ENCODE peak calls at places on chromosomes 1 and 21, in eight cellular contexts. O, L, A, U, H, M, P and V are unnamed samples.
A peak's percentile ranks its signal among the peaks of the same experiment; 100 is the strongest.

GRCh38 chr1:209103135-209103534 is 480.4 kb upstream of the CAMK1G start:
- DNase-seq in O (no peak), P (no peak), H (no peak), M (no peak), L (no peak), U (no peak), A (no peak), V (no peak)

GRCh38 chr1:198878566-198878965 is 239.7 kb downstream of the PTPRC start:
- DNase-seq in L (no peak), M (no peak), A (no peak), O (no peak), H (no peak), P (no peak), U (no peak), V (no peak)

GRCh38 chr1:27179373-27179772 is 24.4 kb upstream of the SLC9A1 start:
- DNase-seq in U (no peak), H (no peak), P (no peak), M (no peak), L (no peak), A (no peak), O (no peak), V (no peak)

GRCh38 chr1:155834296-155834926 is 22.6 kb downstream of the GON4L start:
- DNase-seq in P (no peak), U (peak; percentile 94), L (no peak), O (no peak), H (no peak), A (no peak), M (peak; percentile 45), V (no peak)

GRCh38 chr1:87155180-87155579 is 173.5 kb upstream of the LMO4 start:
- DNase-seq in O (no peak), L (no peak), A (no peak), U (no peak), M (no peak), H (no peak), P (no peak), V (no peak)

GRCh38 chr1:166884040-166884642 is 8.1 kb upstream of the TADA1 start:
- DNase-seq in P (peak; percentile 54), U (peak; percentile 52), M (no peak), L (peak; percentile 77), H (no peak), O (peak; percentile 81), A (peak; percentile 10), V (peak; percentile 23)

GRCh38 chr1:15916417-15916816 is 59.5 kb downstream of the ZBTB17 start:
- DNase-seq in M (no peak), P (no peak), U (no peak), H (no peak), O (no peak), A (no peak), L (no peak), V (no peak)

GRCh38 chr1:192766009-192766625 is 42.7 kb upstream of the RGS2 start:
- DNase-seq in A (no peak), H (no peak), O (no peak), U (no peak), P (no peak), L (no peak), M (no peak), V (no peak)

GRCh38 chr1:2528016-2528415 is 1.6 kb upstream of the PANK4 start:
- DNase-seq in O (no peak), L (no peak), P (peak; percentile 84), U (peak; percentile 31), M (no peak), H (no peak), A (peak; percentile 54), V (no peak)

DNA sequence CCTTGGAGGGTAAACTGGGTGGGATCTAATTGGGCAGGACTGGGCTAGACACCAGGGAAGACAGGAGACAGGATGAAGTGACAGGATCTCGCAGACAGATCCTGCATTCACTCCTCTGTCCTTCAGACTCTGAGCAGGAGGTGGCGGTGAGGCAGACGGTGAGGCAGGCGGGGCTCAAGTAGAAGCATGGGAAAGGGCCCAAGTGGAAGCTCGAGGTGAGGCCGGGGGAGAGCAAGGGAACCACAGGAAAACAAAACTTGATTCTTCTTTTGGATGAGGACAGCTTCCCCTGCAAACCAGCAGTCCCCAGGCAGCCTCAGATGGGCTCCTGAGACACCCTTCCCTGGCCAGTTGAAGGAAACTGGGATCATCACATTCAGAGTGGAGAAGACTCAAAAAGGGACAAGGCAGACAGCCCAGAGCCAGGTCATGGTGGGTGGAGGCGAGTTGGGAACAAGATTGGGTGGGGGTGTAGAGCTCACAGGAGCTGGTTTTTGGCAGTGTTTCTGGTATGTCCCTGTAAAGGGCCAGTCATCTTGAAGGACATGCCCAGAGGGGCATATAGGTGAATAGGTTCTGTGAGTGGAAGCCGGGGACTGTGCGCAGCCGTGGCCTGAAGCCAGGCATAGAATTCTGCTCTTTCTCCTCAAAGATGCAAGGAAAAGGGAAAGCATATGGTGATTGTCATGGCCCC is 18.1 kb downstream of the INKA2 start:
- DNase-seq in H (no peak), M (no peak), U (no peak), L (no peak), A (no peak), P (no peak), O (no peak), V (no peak)
- TF ChIP-seq POLR2AphosphoS5 in H (no peak), M (no peak), U (no peak), L (peak; percentile 4), A (no peak), P (no peak), O (peak; percentile 19), V (no peak)

GRCh38 chr1:162913345-162913744 is 52.4 kb upstream of the CCDC190 start:
- DNase-seq in M (no peak), L (no peak), A (peak; percentile 75), U (no peak), H (no peak), O (no peak), P (peak; percentile 39), V (no peak)
- TF ChIP-seq POLR2AphosphoS5 in M (no peak), L (no peak), A (peak; percentile 92), U (no peak), H (no peak), O (no peak), P (no peak), V (no peak)

DNA sequence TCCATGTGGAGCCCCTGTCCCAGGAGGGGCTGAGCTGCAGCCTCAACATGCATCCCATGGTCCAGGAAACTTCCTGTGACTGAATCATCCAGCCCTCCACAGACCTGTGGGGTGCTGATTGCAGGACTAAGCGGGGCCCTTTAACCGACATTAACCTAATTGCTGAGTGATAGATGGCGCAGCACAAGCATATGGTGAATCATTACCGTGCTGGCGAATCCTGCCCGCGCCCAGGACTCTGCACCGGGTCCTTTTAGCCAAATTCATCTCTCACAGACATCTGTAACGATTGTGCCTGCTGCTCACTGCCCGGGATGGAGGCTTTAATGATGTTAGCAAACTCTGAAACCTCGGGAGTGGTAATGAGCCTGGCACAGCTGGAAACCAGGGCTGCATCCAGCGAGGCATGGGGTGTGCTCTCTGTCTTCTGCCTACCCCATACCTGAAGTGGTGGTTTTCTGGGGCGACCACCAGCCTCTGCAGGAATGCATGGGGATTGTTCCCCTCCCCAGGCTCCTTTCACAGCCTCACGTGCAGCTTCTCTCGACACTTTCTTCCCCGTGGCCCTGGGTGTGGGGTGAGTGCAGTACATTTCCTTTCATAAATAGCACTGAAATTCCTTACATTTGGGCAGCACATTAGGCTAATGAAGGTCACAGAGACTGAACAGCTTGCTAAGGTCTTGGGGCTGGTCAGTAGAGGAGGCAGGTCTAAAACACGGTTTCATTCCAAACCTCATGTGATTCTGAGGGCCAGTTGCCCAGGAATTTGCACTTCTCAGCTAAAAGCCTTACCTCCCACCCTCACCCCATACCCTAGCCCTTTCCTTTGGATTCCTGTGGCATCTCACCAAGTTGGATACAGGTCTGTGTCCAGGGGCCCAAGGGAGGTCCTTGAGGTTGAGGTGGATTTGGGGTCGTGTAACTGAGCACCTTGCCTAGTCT is 147.6 kb upstream of the CD34 start:
- DNase-seq in L (no peak), P (no peak), U (no peak), A (no peak), M (no peak), H (no peak), O (no peak), V (no peak)
- TF ChIP-seq POLR2AphosphoS5 in L (no peak), P (no peak), U (no peak), A (no peak), M (no peak), H (no peak), O (no peak), V (no peak)

DNA sequence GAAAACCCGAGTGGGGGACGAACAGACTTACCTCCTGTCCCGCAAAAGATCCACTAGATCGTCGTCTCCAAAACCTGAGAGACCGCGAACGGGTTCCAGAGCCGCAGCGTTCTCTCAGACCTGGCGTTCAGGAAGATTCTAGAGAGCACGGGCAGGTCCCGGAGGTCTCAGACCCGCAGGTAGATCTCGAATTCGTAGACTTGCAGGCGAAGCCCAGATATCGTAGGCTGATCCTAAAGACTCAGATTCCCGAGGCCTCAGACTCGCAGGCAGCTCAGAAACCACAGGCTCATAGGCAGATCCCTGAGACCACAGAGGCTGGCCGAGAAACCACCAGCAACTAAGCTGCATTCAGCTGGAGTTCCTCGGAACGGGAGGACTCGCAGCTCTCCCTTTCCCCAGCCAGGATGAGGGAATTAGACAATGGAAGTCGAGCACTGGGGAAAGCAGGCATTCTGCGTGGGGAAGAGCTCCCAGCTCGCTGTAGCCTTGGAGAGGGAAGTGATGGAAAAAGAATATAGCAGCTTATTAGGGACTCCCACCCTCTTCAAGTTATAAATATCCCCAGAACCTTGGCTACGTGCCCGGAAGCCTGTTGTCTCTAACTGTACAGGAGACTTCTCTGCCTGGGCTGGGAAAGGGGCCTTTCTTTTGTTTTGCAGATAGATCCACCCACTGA is at the start of gene ZNF436:
- DNase-seq in A (peak; percentile 85), M (no peak), H (no peak), U (peak; percentile 95), L (peak; percentile 96), P (peak; percentile 77), O (peak; percentile 78), V (no peak)
- TF ChIP-seq POLR2AphosphoS5 in A (peak; percentile 52), M (peak; percentile 42), H (peak; percentile 12), U (no peak), L (peak; percentile 70), P (no peak), O (peak; percentile 56), V (no peak)

GRCh38 chr21:44848821-44849521 is 24.5 kb downstream of the PTTG1IP start:
- DNase-seq in L (no peak), O (no peak), P (no peak), H (no peak), U (no peak), A (no peak), M (no peak), V (no peak)

GRCh38 chr21:44850208-44850800 is 23.2 kb downstream of the PTTG1IP start:
- DNase-seq in M (no peak), L (no peak), H (no peak), P (no peak), A (no peak), O (no peak), U (no peak), V (no peak)

GRCh38 chr21:44850905-44851657 is 22.4 kb downstream of the PTTG1IP start:
- DNase-seq in U (no peak), P (no peak), A (no peak), O (no peak), L (no peak), M (no peak), H (no peak), V (no peak)

GRCh38 chr21:44847261-44848056 is 26.0 kb downstream of the PTTG1IP start:
- DNase-seq in A (no peak), O (no peak), U (no peak), M (no peak), L (no peak), H (no peak), P (no peak), V (no peak)

GRCh38 chr21:44849616-44850130 is 23.8 kb downstream of the PTTG1IP start:
- DNase-seq in U (no peak), A (no peak), P (no peak), L (no peak), O (no peak), H (no peak), M (no peak), V (no peak)
- TF ChIP-seq POLR2AphosphoS5 in U (no peak), A (no peak), P (no peak), L (no peak), O (peak; percentile 15), H (no peak), M (no peak), V (no peak)

GRCh38 chr1:33753087-33753856 is 110.6 kb upstream of the HMGB4 start:
- DNase-seq in A (no peak), H (no peak), O (no peak), M (no peak), P (no peak), U (no peak), L (no peak), V (no peak)
- TF ChIP-seq POLR2AphosphoS5 in A (no peak), H (no peak), O (no peak), M (no peak), P (no peak), U (no peak), L (no peak), V (no peak)